ENCODE peak calls at places on chromosome 21, in five cellular contexts. O, M, G, E and B are unnamed samples.

GRCh38 chr21:39121600-39122355 is 61.5 kb downstream of the PSMG1 start:
- DNase-seq in O (no peak), M (no peak), G (no peak), E (no peak), B (no peak)

GRCh38 chr21:38822754-38823374 is 17.1 kb downstream of the ETS2 start:
- DNase-seq in O (no peak), M (no peak), G (no peak), E (no peak), B (no peak)

GRCh38 chr21:29638138-29638537 is 301.7 kb downstream of the GRIK1 start:
- DNase-seq in O (no peak), M (no peak), G (no peak), E (no peak), B (no peak)

GRCh38 chr21:28111151-28111619 is 881.5 kb downstream of the LTN1 start:
- DNase-seq in O (no peak), M (no peak), G (no peak), E (no peak), B (no peak)

GRCh38 chr21:39040494-39041110 is 142.6 kb downstream of the PSMG1 start:
- DNase-seq in O (no peak), M (no peak), G (no peak), E (no peak), B (no peak)

GRCh38 chr21:36615274-36615964 is 83.5 kb upstream of the SIM2 start:
- DNase-seq in O (no peak), M (peak; percentile 40), G (no peak), E (no peak), B (peak; percentile 59)

GRCh38 chr21:34280987-34281386 is 82.8 kb upstream of the KCNE2 start:
- DNase-seq in O (no peak), M (no peak), G (no peak), E (no peak), B (no peak)

GRCh38 chr21:29718081-29718815 is 221.5 kb downstream of the GRIK1 start:
- DNase-seq in O (no peak), M (no peak), G (no peak), E (no peak), B (no peak)

GRCh38 chr21:34996304-34997081 is 52.6 kb downstream of the RUNX1 start:
- DNase-seq in O (no peak), M (no peak), G (no peak), E (no peak), B (no peak)

GRCh38 chr21:27759091-27759659 is 792.3 kb upstream of the ADAMTS5 start:
- DNase-seq in O (peak; percentile 19), M (no peak), G (no peak), E (no peak), B (no peak)

GRCh38 chr21:33036430-33037162 is 10.9 kb downstream of the OLIG2 start:
- DNase-seq in O (no peak), M (no peak), G (no peak), E (no peak), B (no peak)

GRCh38 chr21:35026153-35026499 is 23.0 kb downstream of the RUNX1 start:
- DNase-seq in O (no peak), M (no peak), G (no peak), E (no peak), B (no peak)

GRCh38 chr21:28834335-28835238 is 158.1 kb downstream of the LTN1 start:
- DNase-seq in O (no peak), M (no peak), G (no peak), E (no peak), B (no peak)

GRCh38 chr21:15221799-15222386 is 157.1 kb upstream of the NRIP1 start:
- DNase-seq in O (peak; percentile 77), M (peak; percentile 92), G (no peak), E (peak; percentile 95), B (no peak)

GRCh38 chr21:28277324-28277723 is 715.4 kb downstream of the LTN1 start:
- DNase-seq in O (no peak), M (no peak), G (no peak), E (no peak), B (no peak)

GRCh38 chr21:33231526-33231925 is 1.8 kb downstream of the IFNAR2 start:
- DNase-seq in O (no peak), M (no peak), G (no peak), E (no peak), B (no peak)

GRCh38 chr21:43591468-43592050 is 67.7 kb downstream of the HSF2BP start:
- DNase-seq in O (no peak), M (peak; percentile 93), G (no peak), E (no peak), B (no peak)

GRCh38 chr21:35529141-35529863 is 480.2 kb upstream of the RUNX1 start:
- DNase-seq in O (no peak), M (no peak), G (no peak), E (no peak), B (no peak)

GRCh38 chr21:37868896-37869295 is 47.4 kb downstream of the KCNJ6 start:
- DNase-seq in O (no peak), M (no peak), G (no peak), E (no peak), B (no peak)

GRCh38 chr21:39663742-39664492 is 51.2 kb downstream of the B3GALT5 start:
- DNase-seq in O (no peak), M (no peak), G (no peak), E (no peak), B (no peak)

GRCh38 chr21:39882186-39882882 is 15.1 kb downstream of the PCP4 start:
- DNase-seq in O (no peak), M (no peak), G (no peak), E (no peak), B (no peak)

GRCh38 chr21:43345746-43346409 is 81.1 kb downstream of the SIK1 start:
- DNase-seq in O (no peak), M (peak; percentile 66), G (no peak), E (no peak), B (no peak)

GRCh38 chr21:29904359-29905282 is 35.2 kb downstream of the GRIK1 start:
- DNase-seq in O (no peak), M (no peak), G (no peak), E (no peak), B (no peak)

GRCh38 chr21:37472581-37472980 is 106.0 kb downstream of the DYRK1A start:
- DNase-seq in O (no peak), M (no peak), G (no peak), E (no peak), B (no peak)

GRCh38 chr21:36684957-36685714 is 13.8 kb upstream of the SIM2 start:
- DNase-seq in O (no peak), M (no peak), G (no peak), E (no peak), B (no peak)

GRCh38 chr21:42939581-42940413 is 14.4 kb upstream of the ERVH48-1 start:
- DNase-seq in O (no peak), M (peak; percentile 27), G (no peak), E (no peak), B (no peak)

GRCh38 chr21:38380391-38381137 is 117.7 kb downstream of the ERG start:
- DNase-seq in O (no peak), M (no peak), G (no peak), E (no peak), B (no peak)

GRCh38 chr21:32392299-32392879 is 423 bp downstream of the URB1 start:
- DNase-seq in O (no peak), M (no peak), G (no peak), E (no peak), B (peak; percentile 25)

GRCh38 chr21:37766104-37766503 is 150.2 kb downstream of the KCNJ6 start:
- DNase-seq in O (no peak), M (no peak), G (no peak), E (no peak), B (no peak)

GRCh38 chr21:15224346-15225086 is 159.7 kb upstream of the NRIP1 start:
- DNase-seq in O (no peak), M (no peak), G (no peak), E (no peak), B (no peak)

GRCh38 chr21:27725916-27726315 is 759.0 kb upstream of the ADAMTS5 start:
- DNase-seq in O (no peak), M (no peak), G (no peak), E (no peak), B (no peak)

GRCh38 chr21:36980280-36981048 is 14.0 kb upstream of the HLCS start:
- DNase-seq in O (no peak), M (no peak), G (no peak), E (no peak), B (no peak)

GRCh38 chr21:31444061-31444460 is 100.0 kb upstream of the TIAM1 start:
- DNase-seq in O (no peak), M (no peak), G (no peak), E (no peak), B (no peak)

GRCh38 chr21:29943885-29944284 is 4.1 kb upstream of the GRIK1 start:
- DNase-seq in O (no peak), M (no peak), G (no peak), E (no peak), B (no peak)

DNA sequence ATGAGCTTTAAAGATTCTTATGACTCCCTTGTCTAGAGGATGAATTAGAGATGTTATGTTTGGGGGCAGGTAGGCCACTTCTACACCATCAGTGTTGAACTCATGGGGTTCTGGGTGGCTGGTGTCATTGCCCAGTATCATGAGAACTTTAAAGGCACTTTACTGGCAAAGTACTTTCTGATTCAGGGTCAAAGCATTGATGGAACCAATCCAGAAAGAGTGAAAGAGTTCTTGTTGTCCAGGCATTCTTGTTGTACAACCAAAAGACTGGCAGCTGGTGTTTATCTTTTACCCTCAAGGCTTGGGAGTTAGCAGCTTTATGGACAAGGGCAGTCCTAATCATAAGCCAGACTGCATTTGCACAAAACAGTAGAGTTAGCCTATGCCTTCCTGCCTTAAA is 673.0 kb downstream of the USP25 start:
- DNase-seq in O (no peak), M (no peak), G (no peak), E (no peak), B (no peak)
- TF ChIP-seq SUZ12 in O (no peak), M (no peak), G (no peak), E (no peak), B (no peak)

GRCh38 chr21:45306832-45307571 is 19.3 kb upstream of the POFUT2 start:
- DNase-seq in O (no peak), M (peak; percentile 75), G (no peak), E (no peak), B (no peak)
- TF ChIP-seq SUZ12 in O (no peak), M (no peak), G (no peak), E (no peak), B (no peak)

GRCh38 chr21:25412090-25412489 is 195.2 kb downstream of the MRPL39 start:
- DNase-seq in O (no peak), M (no peak), G (no peak), E (no peak), B (no peak)

GRCh38 chr21:25408666-25409065 is 198.6 kb downstream of the MRPL39 start:
- DNase-seq in O (no peak), M (no peak), G (no peak), E (no peak), B (no peak)

GRCh38 chr21:25405991-25406390 is 201.3 kb downstream of the MRPL39 start:
- DNase-seq in O (no peak), M (no peak), G (no peak), E (no peak), B (no peak)

DNA sequence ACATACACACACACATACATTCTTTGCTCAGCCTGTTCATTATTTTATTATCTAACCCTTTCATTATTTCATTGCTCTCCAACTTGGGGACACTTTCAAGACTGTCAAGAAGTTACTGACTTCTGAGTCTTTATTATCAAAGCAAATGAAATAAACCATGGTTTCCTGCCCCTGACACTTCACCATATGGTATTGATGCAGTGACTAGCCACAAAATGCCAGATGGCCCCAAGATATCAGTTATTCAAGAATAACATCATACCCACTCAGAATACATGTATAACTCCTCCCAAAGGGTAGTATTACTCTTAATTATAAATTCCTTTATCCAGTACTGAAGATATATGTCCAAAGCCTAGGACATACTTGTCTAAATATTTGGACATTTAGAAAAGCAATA is 197.3 kb downstream of the MRPL39 start:
- DNase-seq in O (no peak), M (no peak), G (no peak), E (no peak), B (no peak)
- TF ChIP-seq SUZ12 in O (no peak), M (no peak), G (no peak), E (no peak), B (no peak)

GRCh38 chr21:41876928-41877652 is 2.1 kb downstream of the PRDM15 start:
- DNase-seq in O (no peak), M (no peak), G (no peak), E (no peak), B (no peak)
- TF ChIP-seq SUZ12 in O (no peak), M (no peak), G (no peak), E (no peak), B (no peak)